ENCODE peak calls at places on chromosomes 5 and 9, in seven cellular contexts. S is aorta; X is activated CD4-positive, alpha-beta T cell treated with anti-CD3 and anti-CD28 coated beads, Interleukin-2, amount 50 U/mL, for 4 hours; G is head of caudate nucleus; R is PC-3; T is stimulated activated CD8-positive, alpha-beta memory T cell treated with anti-CD3 and anti-CD28 coated beads, Interleukin-7, amount 100 ng/mL, for 24 hours; Y is sigmoid colon. B is an unnamed sample.
A peak's percentile ranks its signal among the peaks of the same experiment; 100 is the strongest.

GRCh38 chr5:141618030-141618803 is 583 bp downstream of the DIAPH1 start:
- DNase-seq in S (no peak), X (peak; percentile 56), G (peak; percentile 12), R (peak; percentile 76), T (peak; percentile 40), Y (no peak), B (peak; percentile 37)

GRCh38 chr5:79255786-79256557 is 20.0 kb downstream of the JMY start:
- DNase-seq in S (no peak), X (no peak), G (no peak), R (peak; percentile 63), T (no peak), Y (no peak), B (no peak)

GRCh38 chr5:42870882-42871418 is 59.3 kb upstream of the SELENOP start:
- DNase-seq in S (no peak), X (no peak), G (no peak), R (peak; percentile 29), T (no peak), Y (no peak), B (no peak)

GRCh38 chr5:176716320-176716719 is 69.0 kb downstream of the TSPAN17 start:
- DNase-seq in S (no peak), X (no peak), G (no peak), R (peak; percentile 88), T (no peak), Y (no peak), B (no peak)

GRCh38 chr9:31347082-31347617 is 1037.3 kb upstream of the ACO1 start:
- DNase-seq in S (no peak), X (no peak), G (no peak), R (no peak), T (no peak), Y (no peak), B (no peak)

GRCh38 chr9:136309806-136310220 is 5.9 kb upstream of the CCDC187 start:
- DNase-seq in S (no peak), X (no peak), G (no peak), R (no peak), T (no peak), Y (no peak), B (no peak)

GRCh38 chr5:80141147-80141671 is 106.1 kb downstream of the THBS4 start:
- DNase-seq in S (peak; percentile 81), X (no peak), G (peak; percentile 43), R (no peak), T (no peak), Y (peak; percentile 98), B (no peak)

GRCh38 chr5:4640793-4641192 is 499.3 kb upstream of the ADAMTS16 start:
- DNase-seq in S (no peak), X (no peak), G (no peak), R (no peak), T (no peak), Y (no peak), B (no peak)

GRCh38 chr9:109062543-109062942 is 49.2 kb upstream of the CTNNAL1 start:
- DNase-seq in S (no peak), X (no peak), G (no peak), R (no peak), T (no peak), Y (no peak), B (no peak)

GRCh38 chr9:91820949-91821880 is 128.8 kb downstream of the ROR2 start:
- DNase-seq in S (peak; percentile 24), X (no peak), G (no peak), R (peak; percentile 45), T (no peak), Y (peak; percentile 85), B (no peak)

GRCh38 chr9:87530716-87531115 is 33.0 kb downstream of the DAPK1 start:
- DNase-seq in S (no peak), X (no peak), G (no peak), R (no peak), T (no peak), Y (no peak), B (no peak)